ENCODE peak calls at places on chromosomes 12 and 14, in eight cellular contexts. I is activated CD8-positive, alpha-beta memory T cell treated with anti-CD3 and anti-CD28 coated beads for 4 hours; N is AG08395; K is progenitor cell of endocrine pancreas; H is anterior cingulate cortex; O is NCI-H748 treated with DMSO at 0.1 percent for 48 hours; Y is pancreas; J is fibroblast of mammary gland. C is an unnamed sample.
A peak's percentile ranks its signal among the peaks of the same experiment; 100 is the strongest.

GRCh38 chr14:38948171-38948570 is 154.9 kb downstream of the SEC23A start:
- DNase-seq in I (no peak), N (peak; percentile 8), K (no peak), H (no peak), O (no peak), Y (no peak), J (peak; percentile 23), C (no peak)

GRCh38 chr12:41486718-41487117 is 298.6 kb downstream of the PDZRN4 start:
- DNase-seq in I (no peak), N (peak; percentile 3), K (no peak), H (no peak), O (no peak), Y (no peak), J (peak; percentile 1), C (no peak)

GRCh38 chr14:98494582-98494981 is 777.4 kb downstream of the BCL11B start:
- DNase-seq in I (no peak), N (peak; percentile 49), K (no peak), H (no peak), O (no peak), Y (no peak), J (no peak), C (no peak)

GRCh38 chr14:57692671-57693070 is 173.2 kb downstream of the SLC35F4 start:
- DNase-seq in I (no peak), N (peak; percentile 60), K (no peak), H (no peak), O (peak; percentile 31), Y (no peak), J (peak; percentile 78), C (no peak)

GRCh38 chr12:108972226-108972757 is 48.6 kb downstream of the SVOP start:
- DNase-seq in I (no peak), N (no peak), K (no peak), H (no peak), O (peak; percentile 32), Y (no peak), J (no peak), C (no peak)

GRCh38 chr14:49303952-49304516 is 282.1 kb downstream of the RPS29 start:
- DNase-seq in I (no peak), N (no peak), K (peak; percentile 53), H (no peak), O (no peak), Y (no peak), J (peak; percentile 44), C (no peak)

GRCh38 chr14:93997082-93997481 is at the start of gene CCDC197:
- DNase-seq in I (no peak), N (no peak), K (no peak), H (no peak), O (no peak), Y (no peak), J (no peak), C (no peak)

GRCh38 chr12:28313631-28314030 is 123.4 kb downstream of the CCDC91 start:
- DNase-seq in I (no peak), N (peak; percentile 5), K (no peak), H (no peak), O (no peak), Y (no peak), J (peak; percentile 39), C (no peak)

GRCh38 chr12:81086342-81086741 is 8.5 kb downstream of the ACSS3 start:
- DNase-seq in I (no peak), N (no peak), K (no peak), H (no peak), O (no peak), Y (no peak), J (no peak), C (no peak)

GRCh38 chr14:55314449-55314848 is 43.2 kb downstream of the FBXO34 start:
- DNase-seq in I (no peak), N (no peak), K (no peak), H (no peak), O (no peak), Y (no peak), J (no peak), C (no peak)

GRCh38 chr14:56180754-56181542 is 62.7 kb downstream of the PELI2 start:
- DNase-seq in I (no peak), N (no peak), K (no peak), H (no peak), O (no peak), Y (no peak), J (no peak), C (no peak)

GRCh38 chr12:127928615-127929014 is 338.4 kb upstream of the TMEM132C start:
- DNase-seq in I (no peak), N (peak; percentile 53), K (no peak), H (no peak), O (no peak), Y (no peak), J (peak; percentile 3), C (no peak)

GRCh38 chr12:16118586-16118985 is 158.9 kb downstream of the SLC15A5 start:
- DNase-seq in I (no peak), N (no peak), K (no peak), H (no peak), O (no peak), Y (no peak), J (no peak), C (no peak)

GRCh38 chr12:124222368-124223245 is 72.3 kb upstream of the RFLNA start:
- DNase-seq in I (no peak), N (no peak), K (no peak), H (no peak), O (no peak), Y (no peak), J (no peak), C (no peak)

GRCh38 chr14:91227183-91227628 is 17.3 kb downstream of the GPR68 start:
- DNase-seq in I (no peak), N (no peak), K (no peak), H (no peak), O (no peak), Y (no peak), J (no peak), C (no peak)

GRCh38 chr14:80135305-80136088 is 75.8 kb downstream of the DIO2 start:
- DNase-seq in I (no peak), N (no peak), K (no peak), H (no peak), O (no peak), Y (no peak), J (no peak), C (no peak)

GRCh38 chr12:13144266-13144828 is 40.9 kb upstream of the GSG1 start:
- DNase-seq in I (no peak), N (no peak), K (no peak), H (no peak), O (no peak), Y (no peak), J (no peak), C (no peak)

GRCh38 chr12:112881602-112882001 is 25.2 kb upstream of the OAS1 start:
- DNase-seq in I (no peak), N (no peak), K (no peak), H (no peak), O (no peak), Y (no peak), J (no peak), C (no peak)

GRCh38 chr12:131351319-131352028 is 359.4 kb upstream of the SFSWAP start:
- DNase-seq in I (no peak), N (no peak), K (no peak), H (no peak), O (no peak), Y (no peak), J (no peak), C (no peak)

GRCh38 chr14:23364604-23365352 is at the start of gene EFS:
- DNase-seq in I (no peak), N (peak; percentile 69), K (no peak), H (peak; percentile 46), O (no peak), Y (no peak), J (no peak), C (no peak)

GRCh38 chr14:61101803-61102548 is 120.9 kb downstream of the SLC38A6 start:
- DNase-seq in I (no peak), N (peak; percentile 44), K (no peak), H (no peak), O (no peak), Y (no peak), J (peak; percentile 82), C (no peak)

GRCh38 chr14:104263671-104264358 is 125.4 kb downstream of the KIF26A start:
- DNase-seq in I (no peak), N (no peak), K (peak; percentile 11), H (no peak), O (peak; percentile 31), Y (peak; percentile 6), J (no peak), C (no peak)

GRCh38 chr14:73712540-73713141 is 1.5 kb downstream of the PNMA1 start:
- DNase-seq in I (no peak), N (peak; percentile 12), K (no peak), H (no peak), O (peak; percentile 39), Y (no peak), J (no peak), C (no peak)

GRCh38 chr12:4719821-4720636 is at the start of gene GALNT8:
- DNase-seq in I (no peak), N (no peak), K (no peak), H (no peak), O (no peak), Y (no peak), J (no peak), C (no peak)

GRCh38 chr12:10739157-10740118 is 16.3 kb upstream of the YBX3 start:
- DNase-seq in I (no peak), N (no peak), K (no peak), H (no peak), O (no peak), Y (no peak), J (no peak), C (no peak)

GRCh38 chr12:94267907-94268575 is 119.7 kb downstream of the PLXNC1 start:
- DNase-seq in I (no peak), N (peak; percentile 12), K (no peak), H (no peak), O (no peak), Y (no peak), J (peak; percentile 23), C (no peak)

GRCh38 chr12:120102189-120103043 is 14.1 kb downstream of the RAB35 start:
- DNase-seq in I (no peak), N (no peak), K (no peak), H (no peak), O (no peak), Y (no peak), J (no peak), C (no peak)

GRCh38 chr12:49789992-49790391 is 38.2 kb downstream of the NCKAP5L start:
- DNase-seq in I (no peak), N (no peak), K (no peak), H (no peak), O (no peak), Y (no peak), J (no peak), C (no peak)

GRCh38 chr14:79420725-79421124 is 790.6 kb downstream of the DIO2 start:
- DNase-seq in I (no peak), N (no peak), K (no peak), H (no peak), O (no peak), Y (no peak), J (no peak), C (no peak)

GRCh38 chr14:60092516-60092915 is 793 bp downstream of the PCNX4 start:
- DNase-seq in I (no peak), N (peak; percentile 24), K (no peak), H (no peak), O (peak; percentile 45), Y (no peak), J (peak; percentile 52), C (no peak)